ENCODE peak calls at places on chromosomes 7 and 10, in four cellular contexts. J is K562, Q is A549, E is GM12878. I is an unnamed sample.

GRCh38 chr7:51007708-51008505 is 225.2 kb upstream of the GRB10 start:
- DNase-seq in J (no peak), Q (no peak), E (no peak), I (peak)

GRCh38 chr7:102449136-102449535 is 15.5 kb downstream of the ALKBH4 start:
- DNase-seq in J (no peak), Q (no peak), E (no peak), I (no peak)

GRCh38 chr7:122380993-122381392 is 76.4 kb upstream of the FEZF1 start:
- DNase-seq in J (no peak), Q (no peak), E (no peak), I (no peak)

GRCh38 chr7:144529269-144529926 is 125.9 kb upstream of the NOBOX start:
- DNase-seq in J (no peak), Q (no peak), E (peak), I (no peak)

GRCh38 chr7:108406474-108406873 is 49.8 kb downstream of the NRCAM start:
- DNase-seq in J (no peak), Q (no peak), E (no peak), I (no peak)

GRCh38 chr7:22860784-22861482 is 38.3 kb upstream of the TOMM7 start:
- DNase-seq in J (peak), Q (peak), E (no peak), I (no peak)

GRCh38 chr10:108187396-108188012 is 1023.0 kb upstream of the SORCS1 start:
- DNase-seq in J (no peak), Q (no peak), E (no peak), I (no peak)

GRCh38 chr7:131040467-131040932 is 287.2 kb upstream of the MKLN1 start:
- DNase-seq in J (peak), Q (peak), E (no peak), I (no peak)

GRCh38 chr10:106436123-106436740 is 728.3 kb downstream of the SORCS1 start:
- DNase-seq in J (no peak), Q (no peak), E (no peak), I (no peak)

GRCh38 chr7:67341153-67341768 is 344.6 kb downstream of the TYW1 start:
- DNase-seq in J (no peak), Q (no peak), E (no peak), I (no peak)

GRCh38 chr10:235921-236320 is 100.7 kb downstream of the ZMYND11 start:
- DNase-seq in J (no peak), Q (no peak), E (no peak), I (no peak)

GRCh38 chr10:64813391-64813790 is 1292.2 kb downstream of the REEP3 start:
- DNase-seq in J (no peak), Q (no peak), E (no peak), I (no peak)

GRCh38 chr10:74771054-74771453 is 55.3 kb upstream of the KAT6B start:
- DNase-seq in J (peak), Q (no peak), E (no peak), I (no peak)
- TF ChIP-seq CHD2 in J (no peak), Q (no peak), E (no peak), I (no peak)

DNA sequence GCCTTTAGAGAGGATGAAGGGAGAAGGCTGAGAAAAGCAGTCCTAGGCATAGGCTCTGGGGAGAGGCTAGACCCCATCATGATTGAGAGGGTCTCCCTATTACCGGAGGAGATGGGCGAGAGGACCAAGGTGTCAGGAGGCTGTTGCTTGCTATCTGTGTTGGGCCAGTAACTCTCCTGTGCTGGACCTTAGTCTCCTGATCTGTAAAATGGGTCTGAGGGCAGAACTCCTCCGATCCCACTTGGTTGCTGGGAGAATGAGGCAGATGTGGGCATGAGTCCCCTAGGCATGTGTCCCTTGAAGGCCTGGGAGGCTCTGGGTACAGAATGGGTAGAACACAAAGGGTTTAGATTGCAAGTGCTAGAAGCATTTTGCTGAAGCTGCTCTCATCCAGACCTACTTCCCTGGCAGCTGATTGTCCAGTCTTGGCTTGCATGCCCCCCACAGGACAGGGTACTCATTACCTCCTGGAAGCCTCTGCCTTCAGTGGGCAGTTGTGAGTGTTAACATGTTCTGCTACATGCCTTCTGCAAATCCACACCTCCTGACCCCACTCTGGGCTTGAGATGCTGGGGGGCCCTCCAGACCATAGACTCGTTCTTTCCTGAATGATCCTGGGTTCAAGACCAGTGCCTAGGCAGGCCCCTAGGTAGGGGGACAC is 4.4 kb downstream of the ZMIZ1 start:
- DNase-seq in J (no peak), Q (no peak), E (no peak), I (no peak)
- H3K4me3 ChIP-seq in J (no peak), Q (no peak), E (no peak), I (no peak)

DNA sequence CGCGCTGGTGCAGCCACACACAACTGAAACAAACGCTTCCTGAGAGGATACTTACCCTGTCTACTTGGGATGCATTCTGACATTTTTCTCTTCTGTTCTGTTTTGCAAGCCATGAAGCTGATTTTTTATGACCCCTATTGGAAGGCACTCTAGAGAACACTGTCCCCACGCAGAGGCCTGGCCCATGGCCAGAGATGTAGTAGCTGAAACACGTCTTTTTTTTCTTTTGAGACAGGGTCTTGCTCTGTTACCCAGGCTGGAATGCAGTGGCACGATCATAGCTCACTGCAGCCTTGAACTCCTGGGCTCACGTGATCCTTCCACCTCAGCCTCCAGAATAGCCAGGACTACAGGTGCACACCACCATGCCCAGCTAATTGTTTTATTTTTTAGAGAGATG is 47.9 kb downstream of the VWA2 start:
- DNase-seq in J (no peak), Q (no peak), E (no peak), I (no peak)
- TF ChIP-seq EP300 in J (no peak), Q (no peak), E (no peak), I (no peak)

GRCh38 chr10:132855889-132856288 is 69.9 kb upstream of the NKX6-2 start:
- DNase-seq in J (no peak), Q (no peak), E (no peak), I (no peak)
- TF ChIP-seq CHD2 in J (no peak), Q (no peak), E (no peak), I (no peak)

DNA sequence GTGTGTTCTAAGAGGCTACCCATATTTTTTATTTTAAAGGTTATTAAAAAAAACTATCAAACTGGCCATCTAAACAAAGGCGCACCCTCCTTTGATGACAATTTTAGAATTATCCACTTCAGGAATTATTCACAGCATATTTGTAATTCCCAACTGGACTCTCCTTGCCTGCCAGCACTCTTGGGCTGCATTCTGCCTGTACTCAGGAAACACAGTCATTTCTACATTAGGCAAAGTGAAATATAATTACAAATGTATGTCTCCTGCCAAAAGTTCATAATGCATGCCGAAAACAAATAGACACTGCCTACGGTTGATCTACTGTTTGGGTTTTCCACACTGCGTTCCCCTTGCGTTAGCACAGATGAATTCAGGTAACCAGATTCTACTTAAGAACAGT is 2.0 kb downstream of the HGF start:
- DNase-seq in J (no peak), Q (no peak), E (no peak), I (no peak)
- H3K4me3 ChIP-seq in J (no peak), Q (no peak), E (no peak), I (no peak)

GRCh38 chr10:109341986-109342385 is 581.3 kb downstream of the XPNPEP1 start:
- DNase-seq in J (no peak), Q (no peak), E (no peak), I (no peak)
- TF ChIP-seq EP300 in J (no peak), Q (no peak), E (no peak), I (no peak)

GRCh38 chr10:129464251-129464650 is 2.8 kb upstream of the MGMT start:
- DNase-seq in J (no peak), Q (no peak), E (no peak), I (no peak)
- TF ChIP-seq CHD2 in J (no peak), Q (no peak), E (no peak), I (no peak)

GRCh38 chr10:123016228-123016627 is 7.4 kb downstream of the ACADSB start:
- DNase-seq in J (no peak), Q (no peak), E (no peak), I (no peak)
- H3K4me3 ChIP-seq in J (no peak), Q (no peak), E (no peak), I (no peak)

I was measured in H1.